ENCODE peak calls at places on chromosomes 6 and 20, in five cellular contexts. E is NAMALWA; L is effector memory CD8-positive, alpha-beta T cell; R is H4; W is HT1080. N is an unnamed sample.

GRCh38 chr20:9285617-9286016 is 216.7 kb downstream of the PLCB4 start:
- DNase-seq in W (no peak), L (no peak), R (no peak), E (no peak), N (no peak)

GRCh38 chr20:50372770-50373088 is 137.5 kb upstream of the PTPN1 start:
- DNase-seq in R (no peak), E (no peak), W (peak), L (no peak), N (no peak)

GRCh38 chr20:49910340-49910706 is 5.0 kb downstream of the SPATA2 start:
- DNase-seq in W (no peak), L (no peak), R (no peak), E (no peak), N (no peak)

GRCh38 chr6:141401168-141401567 is 731.6 kb upstream of the GJE1 start:
- DNase-seq in L (no peak), W (no peak), R (no peak), E (no peak), N (no peak)

GRCh38 chr6:52953911-52954839 is 40.9 kb downstream of the GSTA4 start:
- DNase-seq in L (no peak), W (no peak), E (no peak), R (no peak), N (no peak)

GRCh38 chr20:20664795-20665194 is 47.6 kb downstream of the RALGAPA2 start:
- DNase-seq in L (no peak), E (peak), W (peak), R (peak), N (no peak)

GRCh38 chr20:11274137-11274536 is 600.3 kb upstream of the JAG1 start:
- DNase-seq in L (no peak), R (peak), E (peak), W (peak), N (no peak)

GRCh38 chr6:97059473-97059872 is 134.9 kb downstream of the KLHL32 start:
- DNase-seq in L (no peak), R (peak), E (peak), W (peak), N (peak)

GRCh38 chr20:56796345-56796744 is 167.2 kb downstream of the TFAP2C start:
- DNase-seq in E (no peak), W (no peak), R (no peak), L (no peak), N (no peak)

GRCh38 chr6:25173232-25173631 is 105.9 kb upstream of the CARMIL1 start:
- DNase-seq in W (peak), R (no peak), E (no peak), L (no peak), N (no peak)

GRCh38 chr6:110875548-110876169 is 1.1 kb downstream of the AMD1 start:
- DNase-seq in W (peak), E (peak), R (no peak), L (peak), N (peak)

GRCh38 chr6:23180504-23181293 is 611.3 kb downstream of the HDGFL1 start:
- DNase-seq in R (peak), W (peak), E (no peak), L (no peak), N (no peak)

GRCh38 chr6:111580826-111581505 is 24.7 kb downstream of the TRAF3IP2 start:
- DNase-seq in W (no peak), E (no peak), L (no peak), R (no peak), N (no peak)

GRCh38 chr20:3105256-3106137 is 21.0 kb upstream of the AVP start:
- DNase-seq in L (no peak), W (no peak), R (no peak), E (no peak), N (no peak)

GRCh38 chr6:54715990-54716389 is 130.6 kb upstream of the FAM83B start:
- DNase-seq in R (no peak), W (no peak), E (no peak), L (no peak), N (no peak)

GRCh38 chr20:25077610-25078169 is 4.3 kb downstream of the VSX1 start:
- DNase-seq in L (no peak), E (no peak), R (no peak), W (no peak), N (no peak)

GRCh38 chr6:56570434-56571359 is 72.0 kb downstream of the DST start:
- DNase-seq in E (peak), L (no peak), W (peak), R (peak), N (no peak)

GRCh38 chr6:133977983-133978895 is 25.2 kb downstream of the TBPL1 start:
- DNase-seq in R (peak), E (no peak), L (no peak), W (peak), N (no peak)

GRCh38 chr6:18276610-18277009 is 12.3 kb upstream of the DEK start:
- DNase-seq in R (no peak), L (no peak), E (no peak), W (no peak), N (no peak)

GRCh38 chr6:42704251-42704936 is 18.0 kb downstream of the PRPH2 start:
- DNase-seq in E (no peak), R (no peak), W (no peak), L (no peak), N (no peak)

GRCh38 chr20:10047427-10047826 is 12.6 kb downstream of the ANKEF1 start:
- DNase-seq in W (peak), E (peak), R (peak), L (no peak), N (no peak)

GRCh38 chr20:34703573-34704176 is 469 bp upstream of the TP53INP2 start:
- DNase-seq in W (no peak), L (peak), E (peak), R (no peak), N (peak)

GRCh38 chr6:76174722-76175121 is 102.3 kb upstream of the IMPG1 start:
- DNase-seq in W (no peak), E (no peak), R (no peak), L (no peak), N (no peak)

GRCh38 chr6:56540950-56541600 is 101.6 kb downstream of the DST start:
- DNase-seq in L (no peak), R (no peak), W (no peak), E (peak), N (no peak)

GRCh38 chr6:166274739-166275370 is 33.3 kb downstream of the PRR18 start:
- DNase-seq in E (no peak), W (no peak), R (no peak), L (no peak), N (no peak)

GRCh38 chr6:34462561-34462971 is 3.3 kb upstream of the PACSIN1 start:
- DNase-seq in E (no peak), W (peak), R (peak), L (no peak), N (no peak)

GRCh38 chr6:100116409-100117194 is 122.6 kb upstream of the MCHR2 start:
- DNase-seq in E (peak), R (peak), L (peak), W (peak), N (no peak)

N was measured in central memory CD4-positive, alpha-beta T cell.